ENCODE peak calls at places on chromosomes 16 and 17, in ten cellular contexts. W, I, T, P, X, S, D, Y, Z and A are unnamed samples.

GRCh38 chr16:72910875-72911274 is 137.1 kb downstream of the ZFHX3 start:
- DNase-seq in X (no peak), P (peak; percentile 18), T (no peak), I (no peak), W (no peak), S (no peak), Z (no peak), D (no peak), Y (no peak), A (no peak)

GRCh38 chr16:89357055-89357454 is 133.3 kb downstream of the ANKRD11 start:
- DNase-seq in S (no peak), I (no peak), D (no peak), P (no peak), Z (no peak), T (no peak), W (no peak), Y (no peak), X (peak; percentile 66), A (no peak)

GRCh38 chr16:18931756-18932155 is 5.5 kb upstream of the SMG1 start:
- DNase-seq in W (no peak), X (no peak), D (no peak), Z (no peak), I (no peak), Y (peak; percentile 51), T (no peak), S (no peak), P (no peak), A (no peak)

GRCh38 chr16:2761886-2762583 is 9.6 kb downstream of the SRRM2 start:
- DNase-seq in D (no peak), Y (no peak), W (no peak), Z (no peak), X (no peak), S (no peak), P (no peak), T (no peak), I (no peak), A (no peak)

GRCh38 chr16:5928476-5929055 is 831.0 kb upstream of the EEF2KMT start:
- DNase-seq in D (no peak), W (no peak), Y (no peak), I (no peak), P (peak; percentile 54), Z (no peak), X (peak; percentile 71), T (no peak), S (no peak), A (no peak)

GRCh38 chr17:12979826-12980500 is 37.9 kb downstream of the ELAC2 start:
- DNase-seq in S (no peak), Y (no peak), P (no peak), X (no peak), D (peak; percentile 48), I (no peak), T (no peak), W (no peak), Z (no peak), A (no peak)

GRCh38 chr17:15112881-15113617 is 152.1 kb downstream of the PMP22 start:
- DNase-seq in W (no peak), Y (no peak), X (no peak), Z (no peak), I (no peak), P (no peak), S (no peak), D (peak; percentile 28), T (no peak), A (peak; percentile 18)

GRCh38 chr16:89019511-89019910 is 42.5 kb upstream of the CBFA2T3 start:
- DNase-seq in X (no peak), D (no peak), T (no peak), W (no peak), Y (no peak), I (no peak), P (no peak), S (no peak), Z (no peak), A (no peak)

GRCh38 chr16:56600398-56600999 is 7.9 kb upstream of the MT2A start:
- DNase-seq in D (peak; percentile 66), Z (no peak), I (peak; percentile 44), T (no peak), P (peak; percentile 61), S (no peak), W (peak; percentile 87), Y (peak; percentile 58), X (no peak), A (no peak)

GRCh38 chr17:56973520-56973919 is 4.4 kb upstream of the SCPEP1 start:
- DNase-seq in Z (no peak), P (no peak), X (no peak), I (no peak), D (peak; percentile 59), W (no peak), S (no peak), T (no peak), Y (no peak), A (no peak)

GRCh38 chr16:68790130-68790761 is 53.1 kb upstream of the TANGO6 start:
- DNase-seq in P (peak; percentile 20), I (peak; percentile 65), T (peak; percentile 18), X (no peak), Z (peak; percentile 65), D (peak; percentile 69), Y (no peak), S (peak; percentile 42), W (peak; percentile 70), A (no peak)

GRCh38 chr16:48188449-48189102 is 32.8 kb upstream of the ABCC12 start:
- DNase-seq in I (no peak), X (no peak), P (no peak), S (no peak), T (no peak), D (no peak), Y (peak; percentile 50), Z (no peak), W (no peak), A (no peak)

GRCh38 chr16:1152123-1152638 is 725 bp upstream of the CACNA1H start:
- DNase-seq in P (peak; percentile 78), D (no peak), T (no peak), I (no peak), W (peak; percentile 24), Z (no peak), S (peak; percentile 77), Y (no peak), X (peak; percentile 65), A (no peak)

GRCh38 chr17:4199818-4200402 is 56.9 kb downstream of the CYB5D2 start:
- DNase-seq in D (peak; percentile 42), S (no peak), P (peak; percentile 80), I (no peak), Y (peak; percentile 75), W (peak; percentile 81), Z (no peak), T (no peak), X (peak; percentile 58), A (no peak)

GRCh38 chr16:13923703-13924298 is 3.8 kb downstream of the ERCC4 start:
- DNase-seq in X (no peak), D (peak; percentile 67), W (peak; percentile 36), Y (peak; percentile 78), P (peak; percentile 56), S (no peak), Z (no peak), I (no peak), T (no peak), A (no peak)

GRCh38 chr16:66549284-66550131 is at the start of gene TK2:
- DNase-seq in D (peak; percentile 72), S (peak; percentile 83), T (peak; percentile 73), Z (peak; percentile 48), I (peak; percentile 75), W (peak; percentile 65), P (peak; percentile 79), Y (peak; percentile 43), X (peak; percentile 74), A (peak; percentile 63)
- TF ChIP-seq CTCF in D (peak; percentile 31), S (no peak), T (peak; percentile 40), Z (no peak), I (no peak), W (peak; percentile 17), P (peak; percentile 39), Y (peak; percentile 45), X (no peak), A (no peak)

GRCh38 chr16:4290236-4290830 is 17.5 kb upstream of the TFAP4 start:
- DNase-seq in Z (no peak), S (no peak), T (no peak), W (peak; percentile 63), P (no peak), D (peak; percentile 66), I (no peak), Y (no peak), X (no peak), A (no peak)
- H3K27ac ChIP-seq in Z (no peak overlapping the region), S (no peak overlapping the region), T (no peak overlapping the region), W (peak overlapping the region; percentile 86), P (no peak overlapping the region), D (no peak overlapping the region), I (no peak overlapping the region), Y (no peak overlapping the region), X (no peak overlapping the region), A (no peak overlapping the region)

GRCh38 chr17:64328875-64329405 is 61.7 kb downstream of the PECAM1 start:
- DNase-seq in T (no peak), I (no peak), P (no peak), X (no peak), S (no peak), Z (no peak), W (no peak), Y (no peak), D (no peak), A (no peak)
- H3K4me1 ChIP-seq in T (no peaks in the 10 kb centered on the region), I (no peaks in the 10 kb centered on the region), P (peaks cover 14% of the 10 kb centered on the region), X (no peaks in the 10 kb centered on the region), S (peaks cover 36% of the 10 kb centered on the region), Z (peaks cover 13% of the 10 kb centered on the region), W (peaks cover 11% of the 10 kb centered on the region), Y (peaks cover 8% of the 10 kb centered on the region), D (peaks cover 2% of the 10 kb centered on the region), A (no peaks in the 10 kb centered on the region)

DNA sequence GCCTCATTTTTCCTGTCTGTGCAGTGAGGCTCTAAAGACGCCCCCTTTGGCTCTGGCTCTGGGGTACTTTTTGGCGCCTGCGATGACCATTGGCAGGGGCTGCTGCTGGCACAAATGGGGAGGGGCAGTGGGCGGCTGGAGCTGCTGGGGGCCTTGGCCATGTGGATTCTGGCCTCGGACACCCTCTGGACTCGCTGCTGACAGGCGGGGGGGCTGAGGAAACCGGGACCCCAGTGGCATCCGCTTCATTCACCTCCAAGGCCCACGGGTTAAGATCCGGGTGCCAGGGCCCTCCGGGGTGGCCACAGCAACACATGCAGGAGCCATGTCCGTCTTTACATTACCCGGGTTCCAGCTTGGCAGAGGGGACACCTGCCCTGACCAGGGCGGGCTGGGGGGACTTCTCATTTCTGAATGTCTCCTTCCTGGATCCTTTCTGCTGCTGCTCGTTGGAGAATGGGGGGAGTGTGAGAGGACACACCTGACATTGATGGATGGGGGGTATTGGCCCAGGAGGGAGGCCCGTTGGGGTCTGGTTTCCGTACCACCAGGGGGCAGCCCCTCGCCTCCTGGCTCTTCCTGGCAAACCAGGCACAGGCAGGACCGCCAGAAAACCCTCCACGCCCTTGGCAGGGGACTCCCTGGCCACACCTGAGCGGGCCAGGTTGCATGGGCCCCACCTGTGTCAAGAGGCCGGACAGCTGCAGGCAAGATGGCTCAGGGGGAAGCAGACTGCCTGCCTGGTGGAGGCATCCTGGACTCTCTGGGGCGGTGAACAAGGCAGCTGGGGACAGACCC is 21.8 kb downstream of the GSE1 start:
- DNase-seq in X (peak; percentile 52), D (no peak), T (no peak), I (peak; percentile 48), W (no peak), S (no peak), Y (no peak), Z (no peak), P (no peak), A (no peak)
- TF ChIP-seq CTCF in X (peak; percentile 54), D (peak; percentile 9), T (no peak), I (no peak), W (peak; percentile 13), S (no peak), Y (peak; percentile 66), Z (no peak), P (peak; percentile 54), A (no peak)